ENCODE peak calls at places on chromosomes 13 and 19, in four cellular contexts. One of them, this sample, is unnamed.

GRCh38 chr13:59633290-59633689 is 530.4 kb downstream of the DIAPH3 start:
- DNase-seq in iPS-NIHi11: no peak
- DNase-seq in stimulated activated CD8-positive, alpha-beta memory T cell treated with anti-CD3 and anti-CD28 coated beads, Interleukin-4, amount 100 ng/mL, for 1 hour: no peak
- DNase-seq in cerebellar nuclear complex: no peak
- DNase-seq in this sample: no peak

GRCh38 chr19:35293733-35294309 is 1.9 kb downstream of the MAG start:
- DNase-seq in stimulated activated CD8-positive, alpha-beta memory T cell treated with anti-CD3 and anti-CD28 coated beads, Interleukin-4, amount 100 ng/mL, for 1 hour: no peak
- DNase-seq in iPS-NIHi11: no peak
- DNase-seq in cerebellar nuclear complex: no peak
- DNase-seq in this sample: no peak

GRCh38 chr13:95025116-95025515 is 276.1 kb downstream of the ABCC4 start:
- DNase-seq in iPS-NIHi11: no peak
- DNase-seq in cerebellar nuclear complex: no peak
- DNase-seq in stimulated activated CD8-positive, alpha-beta memory T cell treated with anti-CD3 and anti-CD28 coated beads, Interleukin-4, amount 100 ng/mL, for 1 hour: no peak
- DNase-seq in this sample: no peak

GRCh38 chr13:94988654-94989053 is 276.3 kb upstream of the SOX21 start:
- DNase-seq in iPS-NIHi11: peak; percentile 14
- DNase-seq in cerebellar nuclear complex: no peak
- DNase-seq in stimulated activated CD8-positive, alpha-beta memory T cell treated with anti-CD3 and anti-CD28 coated beads, Interleukin-4, amount 100 ng/mL, for 1 hour: no peak
- DNase-seq in this sample: no peak

GRCh38 chr19:48249502-48250014 is 6.2 kb downstream of the CARD8 start:
- DNase-seq in iPS-NIHi11: no peak
- DNase-seq in cerebellar nuclear complex: no peak
- DNase-seq in stimulated activated CD8-positive, alpha-beta memory T cell treated with anti-CD3 and anti-CD28 coated beads, Interleukin-4, amount 100 ng/mL, for 1 hour: peak; percentile 43
- DNase-seq in this sample: peak; percentile 46

GRCh38 chr13:30043631-30043925 is 193.2 kb upstream of the UBL3 start:
- DNase-seq in iPS-NIHi11: no peak
- DNase-seq in cerebellar nuclear complex: no peak
- DNase-seq in stimulated activated CD8-positive, alpha-beta memory T cell treated with anti-CD3 and anti-CD28 coated beads, Interleukin-4, amount 100 ng/mL, for 1 hour: no peak
- DNase-seq in this sample: no peak

GRCh38 chr19:41928221-41928683 is at the start of gene ERFL:
- DNase-seq in stimulated activated CD8-positive, alpha-beta memory T cell treated with anti-CD3 and anti-CD28 coated beads, Interleukin-4, amount 100 ng/mL, for 1 hour: no peak
- DNase-seq in cerebellar nuclear complex: no peak
- DNase-seq in iPS-NIHi11: peak; percentile 41
- DNase-seq in this sample: no peak

GRCh38 chr19:1556639-1557070 is 11.5 kb downstream of the MEX3D start:
- DNase-seq in iPS-NIHi11: no peak
- DNase-seq in cerebellar nuclear complex: no peak
- DNase-seq in stimulated activated CD8-positive, alpha-beta memory T cell treated with anti-CD3 and anti-CD28 coated beads, Interleukin-4, amount 100 ng/mL, for 1 hour: no peak
- DNase-seq in this sample: no peak

GRCh38 chr13:38902551-38902950 is 88.1 kb downstream of the STOML3 start:
- DNase-seq in iPS-NIHi11: no peak
- DNase-seq in cerebellar nuclear complex: no peak
- DNase-seq in stimulated activated CD8-positive, alpha-beta memory T cell treated with anti-CD3 and anti-CD28 coated beads, Interleukin-4, amount 100 ng/mL, for 1 hour: no peak
- DNase-seq in this sample: no peak

GRCh38 chr13:79258489-79258888 is 147.6 kb downstream of the RBM26 start:
- DNase-seq in iPS-NIHi11: no peak
- DNase-seq in stimulated activated CD8-positive, alpha-beta memory T cell treated with anti-CD3 and anti-CD28 coated beads, Interleukin-4, amount 100 ng/mL, for 1 hour: no peak
- DNase-seq in cerebellar nuclear complex: no peak
- DNase-seq in this sample: no peak

GRCh38 chr13:98041081-98041820 is 87.8 kb downstream of the IPO5 start:
- DNase-seq in cerebellar nuclear complex: no peak
- DNase-seq in stimulated activated CD8-positive, alpha-beta memory T cell treated with anti-CD3 and anti-CD28 coated beads, Interleukin-4, amount 100 ng/mL, for 1 hour: no peak
- DNase-seq in iPS-NIHi11: no peak
- DNase-seq in this sample: no peak

GRCh38 chr19:54906819-54907218 is 871 bp downstream of the NCR1 start:
- DNase-seq in stimulated activated CD8-positive, alpha-beta memory T cell treated with anti-CD3 and anti-CD28 coated beads, Interleukin-4, amount 100 ng/mL, for 1 hour: no peak
- DNase-seq in iPS-NIHi11: no peak
- DNase-seq in cerebellar nuclear complex: no peak
- DNase-seq in this sample: no peak

GRCh38 chr19:19471682-19472081 is 43.7 kb downstream of the TSSK6 start:
- DNase-seq in cerebellar nuclear complex: no peak
- DNase-seq in stimulated activated CD8-positive, alpha-beta memory T cell treated with anti-CD3 and anti-CD28 coated beads, Interleukin-4, amount 100 ng/mL, for 1 hour: no peak
- DNase-seq in iPS-NIHi11: no peak
- DNase-seq in this sample: no peak

GRCh38 chr13:98652721-98653470 is 76.0 kb upstream of the STK24 start:
- DNase-seq in iPS-NIHi11: no peak
- DNase-seq in stimulated activated CD8-positive, alpha-beta memory T cell treated with anti-CD3 and anti-CD28 coated beads, Interleukin-4, amount 100 ng/mL, for 1 hour: no peak
- DNase-seq in cerebellar nuclear complex: no peak
- DNase-seq in this sample: no peak

GRCh38 chr19:45767410-45767880 is 1.6 kb downstream of the SIX5 start:
- DNase-seq in stimulated activated CD8-positive, alpha-beta memory T cell treated with anti-CD3 and anti-CD28 coated beads, Interleukin-4, amount 100 ng/mL, for 1 hour: no peak
- DNase-seq in iPS-NIHi11: peak; percentile 76
- DNase-seq in cerebellar nuclear complex: no peak
- DNase-seq in this sample: no peak

GRCh38 chr19:36140289-36141038 is 598 bp downstream of the CAPNS1 start:
- DNase-seq in cerebellar nuclear complex: no peak
- DNase-seq in iPS-NIHi11: peak; percentile 77
- DNase-seq in stimulated activated CD8-positive, alpha-beta memory T cell treated with anti-CD3 and anti-CD28 coated beads, Interleukin-4, amount 100 ng/mL, for 1 hour: no peak
- DNase-seq in this sample: peak; percentile 20

GRCh38 chr13:103510007-103510406 is 443.8 kb upstream of the SLC10A2 start:
- DNase-seq in stimulated activated CD8-positive, alpha-beta memory T cell treated with anti-CD3 and anti-CD28 coated beads, Interleukin-4, amount 100 ng/mL, for 1 hour: no peak
- DNase-seq in iPS-NIHi11: peak; percentile 10
- DNase-seq in cerebellar nuclear complex: no peak
- DNase-seq in this sample: no peak

GRCh38 chr19:1636325-1637236 is 15.8 kb downstream of the TCF3 start:
- DNase-seq in iPS-NIHi11: no peak
- DNase-seq in stimulated activated CD8-positive, alpha-beta memory T cell treated with anti-CD3 and anti-CD28 coated beads, Interleukin-4, amount 100 ng/mL, for 1 hour: no peak
- DNase-seq in cerebellar nuclear complex: no peak
- DNase-seq in this sample: no peak

GRCh38 chr19:58569191-58569942 is 3.8 kb downstream of the MZF1 start:
- DNase-seq in iPS-NIHi11: no peak
- DNase-seq in stimulated activated CD8-positive, alpha-beta memory T cell treated with anti-CD3 and anti-CD28 coated beads, Interleukin-4, amount 100 ng/mL, for 1 hour: no peak
- DNase-seq in cerebellar nuclear complex: no peak
- DNase-seq in this sample: no peak

GRCh38 chr19:38293281-38293680 is 10.8 kb upstream of the C19orf33 start:
- DNase-seq in cerebellar nuclear complex: no peak
- DNase-seq in iPS-NIHi11: no peak
- DNase-seq in stimulated activated CD8-positive, alpha-beta memory T cell treated with anti-CD3 and anti-CD28 coated beads, Interleukin-4, amount 100 ng/mL, for 1 hour: no peak
- DNase-seq in this sample: no peak

GRCh38 chr13:47025791-47026419 is 129.1 kb upstream of the HTR2A start:
- DNase-seq in iPS-NIHi11: no peak
- DNase-seq in cerebellar nuclear complex: no peak
- DNase-seq in stimulated activated CD8-positive, alpha-beta memory T cell treated with anti-CD3 and anti-CD28 coated beads, Interleukin-4, amount 100 ng/mL, for 1 hour: no peak
- DNase-seq in this sample: no peak

GRCh38 chr13:32205426-32206096 is 109.6 kb downstream of the ZAR1L start:
- DNase-seq in iPS-NIHi11: no peak
- DNase-seq in stimulated activated CD8-positive, alpha-beta memory T cell treated with anti-CD3 and anti-CD28 coated beads, Interleukin-4, amount 100 ng/mL, for 1 hour: no peak
- DNase-seq in cerebellar nuclear complex: no peak
- DNase-seq in this sample: no peak

GRCh38 chr19:1027953-1028902 is 1.8 kb downstream of the CNN2 start:
- DNase-seq in iPS-NIHi11: peak; percentile 85
- DNase-seq in stimulated activated CD8-positive, alpha-beta memory T cell treated with anti-CD3 and anti-CD28 coated beads, Interleukin-4, amount 100 ng/mL, for 1 hour: no peak
- DNase-seq in cerebellar nuclear complex: no peak
- DNase-seq in this sample: peak; percentile 73

GRCh38 chr19:6023085-6023682 is 45.2 kb upstream of the RANBP3 start:
- DNase-seq in stimulated activated CD8-positive, alpha-beta memory T cell treated with anti-CD3 and anti-CD28 coated beads, Interleukin-4, amount 100 ng/mL, for 1 hour: no peak
- DNase-seq in iPS-NIHi11: no peak
- DNase-seq in cerebellar nuclear complex: no peak
- DNase-seq in this sample: no peak

GRCh38 chr13:51323824-51324511 is 15.5 kb upstream of the SERPINE3 start:
- DNase-seq in cerebellar nuclear complex: no peak
- DNase-seq in stimulated activated CD8-positive, alpha-beta memory T cell treated with anti-CD3 and anti-CD28 coated beads, Interleukin-4, amount 100 ng/mL, for 1 hour: no peak
- DNase-seq in iPS-NIHi11: no peak
- DNase-seq in this sample: no peak

GRCh38 chr13:33787051-33787591 is 30.8 kb upstream of the RFC3 start:
- DNase-seq in iPS-NIHi11: no peak
- DNase-seq in stimulated activated CD8-positive, alpha-beta memory T cell treated with anti-CD3 and anti-CD28 coated beads, Interleukin-4, amount 100 ng/mL, for 1 hour: no peak
- DNase-seq in cerebellar nuclear complex: no peak
- DNase-seq in this sample: no peak

GRCh38 chr19:40954573-40954972 is 36.5 kb upstream of the CYP2B6 start:
- DNase-seq in iPS-NIHi11: no peak
- DNase-seq in stimulated activated CD8-positive, alpha-beta memory T cell treated with anti-CD3 and anti-CD28 coated beads, Interleukin-4, amount 100 ng/mL, for 1 hour: no peak
- DNase-seq in cerebellar nuclear complex: no peak
- DNase-seq in this sample: no peak

GRCh38 chr19:29086182-29086581 is 126.8 kb downstream of the UQCRFS1 start:
- DNase-seq in cerebellar nuclear complex: no peak
- DNase-seq in stimulated activated CD8-positive, alpha-beta memory T cell treated with anti-CD3 and anti-CD28 coated beads, Interleukin-4, amount 100 ng/mL, for 1 hour: no peak
- DNase-seq in iPS-NIHi11: no peak
- DNase-seq in this sample: no peak

GRCh38 chr13:112392719-112393118 is 16.6 kb downstream of the SPACA7 start:
- DNase-seq in stimulated activated CD8-positive, alpha-beta memory T cell treated with anti-CD3 and anti-CD28 coated beads, Interleukin-4, amount 100 ng/mL, for 1 hour: no peak
- DNase-seq in cerebellar nuclear complex: no peak
- DNase-seq in iPS-NIHi11: peak; percentile 21
- DNase-seq in this sample: no peak

GRCh38 chr13:109604894-109605293 is 181.5 kb downstream of the IRS2 start:
- DNase-seq in cerebellar nuclear complex: no peak
- DNase-seq in iPS-NIHi11: no peak
- DNase-seq in stimulated activated CD8-positive, alpha-beta memory T cell treated with anti-CD3 and anti-CD28 coated beads, Interleukin-4, amount 100 ng/mL, for 1 hour: no peak
- DNase-seq in this sample: no peak

GRCh38 chr13:70424428-70424827 is 316.2 kb upstream of the KLHL1 start:
- DNase-seq in stimulated activated CD8-positive, alpha-beta memory T cell treated with anti-CD3 and anti-CD28 coated beads, Interleukin-4, amount 100 ng/mL, for 1 hour: no peak
- DNase-seq in cerebellar nuclear complex: no peak
- DNase-seq in iPS-NIHi11: peak; percentile 13
- DNase-seq in this sample: no peak

GRCh38 chr19:17332677-17333581 is 1.7 kb downstream of the ANO8 start:
- DNase-seq in iPS-NIHi11: peak; percentile 74
- DNase-seq in cerebellar nuclear complex: no peak
- DNase-seq in stimulated activated CD8-positive, alpha-beta memory T cell treated with anti-CD3 and anti-CD28 coated beads, Interleukin-4, amount 100 ng/mL, for 1 hour: no peak
- DNase-seq in this sample: peak; percentile 20

GRCh38 chr13:84651288-84651687 is 769.0 kb upstream of the SLITRK1 start:
- DNase-seq in iPS-NIHi11: no peak
- DNase-seq in cerebellar nuclear complex: no peak
- DNase-seq in stimulated activated CD8-positive, alpha-beta memory T cell treated with anti-CD3 and anti-CD28 coated beads, Interleukin-4, amount 100 ng/mL, for 1 hour: no peak
- DNase-seq in this sample: no peak

This sample was measured in CD4-positive, alpha-beta T cell.